ENCODE peak calls at places on chromosomes 16 and 17, in eight cellular contexts. S is stomach, O is Panc1, M is GM23338, A is transverse colon, P is K562, I is vagina, Y is esophagus muscularis mucosa. Z is an unnamed sample.

GRCh38 chr17:76270127-76270592 is 5.0 kb downstream of the UBALD2 start:
- DNase-seq in S (no peak), O (no peak), M (no peak), A (no peak), P (peak; percentile 79), I (no peak), Y (no peak), Z (no peak)

GRCh38 chr16:4152267-4152666 is 36.0 kb upstream of the ADCY9 start:
- DNase-seq in S (no peak), O (no peak), M (no peak), A (no peak), P (no peak), I (no peak), Y (no peak), Z (no peak)

GRCh38 chr16:79250457-79251098 is 350.0 kb downstream of the MAF start:
- DNase-seq in S (no peak), O (no peak), M (no peak), A (no peak), P (no peak), I (peak; percentile 49), Y (no peak), Z (no peak)

GRCh38 chr16:85678016-85678415 is 10.7 kb downstream of the GINS2 start:
- DNase-seq in S (no peak), O (no peak), M (no peak), A (no peak), P (no peak), I (no peak), Y (no peak), Z (no peak)

GRCh38 chr16:3889059-3889458 is 8.5 kb upstream of the CREBBP start:
- DNase-seq in S (no peak), O (no peak), M (no peak), A (no peak), P (no peak), I (no peak), Y (no peak), Z (no peak)

GRCh38 chr16:60413969-60414368 is 1622.3 kb downstream of the CDH8 start:
- DNase-seq in S (no peak), O (no peak), M (peak; percentile 29), A (no peak), P (no peak), I (no peak), Y (no peak), Z (no peak)

GRCh38 chr17:32931686-32932085 is 3.7 kb downstream of the TMEM98 start:
- DNase-seq in S (no peak), O (no peak), M (no peak), A (no peak), P (no peak), I (no peak), Y (no peak), Z (no peak)

GRCh38 chr16:2058901-2059300 is 11.1 kb downstream of the TSC2 start:
- DNase-seq in S (no peak), O (no peak), M (no peak), A (no peak), P (no peak), I (no peak), Y (no peak), Z (no peak)

GRCh38 chr16:1745181-1745899 is 26.0 kb downstream of the NME3 start:
- DNase-seq in S (no peak), O (no peak), M (no peak), A (no peak), P (no peak), I (no peak), Y (no peak), Z (no peak)

GRCh38 chr16:2825899-2826298 is 4.2 kb upstream of the ZG16B start:
- DNase-seq in S (no peak), O (no peak), M (no peak), A (peak; percentile 6), P (no peak), I (no peak), Y (no peak), Z (no peak)

GRCh38 chr16:49754495-49755290 is 101.2 kb downstream of the ZNF423 start:
- DNase-seq in S (no peak), O (no peak), M (peak; percentile 77), A (peak; percentile 20), P (no peak), I (no peak), Y (no peak), Z (no peak)

GRCh38 chr16:67150058-67150832 is 553 bp downstream of the B3GNT9 start:
- DNase-seq in S (no peak), O (no peak), M (peak; percentile 83), A (no peak), P (peak; percentile 75), I (no peak), Y (no peak), Z (no peak)

GRCh38 chr17:19672009-19672837 is 23.7 kb downstream of the ALDH3A2 start:
- DNase-seq in S (peak; percentile 62), O (no peak), M (no peak), A (peak; percentile 56), P (no peak), I (no peak), Y (no peak), Z (peak; percentile 50)

GRCh38 chr16:73713301-73713700 is 583.3 kb upstream of the PSMD7 start:
- DNase-seq in S (no peak), O (no peak), M (no peak), A (no peak), P (no peak), I (no peak), Y (peak; percentile 50), Z (no peak)
- TF ChIP-seq POLR2AphosphoS5 in S (no peak), O (no peak), M (no peak), A (no peak), P (no peak), I (no peak), Y (no peak), Z (no peak)

DNA sequence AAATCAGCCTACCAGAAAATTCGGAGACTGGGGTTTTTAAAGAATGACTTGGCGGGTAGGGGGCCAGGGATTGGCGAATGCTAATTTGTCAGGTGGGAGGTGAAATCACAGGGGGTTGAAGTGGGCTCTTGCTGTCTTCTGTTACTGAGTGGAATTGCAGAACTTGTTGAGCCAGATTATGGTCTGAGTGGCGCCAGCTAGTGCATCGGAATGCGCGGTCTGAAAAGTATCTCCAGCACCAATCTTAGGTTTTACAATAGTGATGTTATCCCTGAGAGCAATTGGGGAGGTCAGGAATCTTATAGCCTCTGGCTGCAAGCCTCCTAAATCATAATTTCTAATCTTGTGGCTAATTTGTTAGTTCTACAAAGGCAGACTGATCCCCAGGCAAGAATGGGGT is 762 bp upstream of the RBL2 start:
- DNase-seq in S (no peak), O (no peak), M (peak; percentile 43), A (no peak), P (no peak), I (no peak), Y (no peak), Z (peak; percentile 46)
- TF ChIP-seq POLR2AphosphoS5 in S (no peak), O (no peak), M (no peak), A (no peak), P (no peak), I (no peak), Y (no peak), Z (no peak)

DNA sequence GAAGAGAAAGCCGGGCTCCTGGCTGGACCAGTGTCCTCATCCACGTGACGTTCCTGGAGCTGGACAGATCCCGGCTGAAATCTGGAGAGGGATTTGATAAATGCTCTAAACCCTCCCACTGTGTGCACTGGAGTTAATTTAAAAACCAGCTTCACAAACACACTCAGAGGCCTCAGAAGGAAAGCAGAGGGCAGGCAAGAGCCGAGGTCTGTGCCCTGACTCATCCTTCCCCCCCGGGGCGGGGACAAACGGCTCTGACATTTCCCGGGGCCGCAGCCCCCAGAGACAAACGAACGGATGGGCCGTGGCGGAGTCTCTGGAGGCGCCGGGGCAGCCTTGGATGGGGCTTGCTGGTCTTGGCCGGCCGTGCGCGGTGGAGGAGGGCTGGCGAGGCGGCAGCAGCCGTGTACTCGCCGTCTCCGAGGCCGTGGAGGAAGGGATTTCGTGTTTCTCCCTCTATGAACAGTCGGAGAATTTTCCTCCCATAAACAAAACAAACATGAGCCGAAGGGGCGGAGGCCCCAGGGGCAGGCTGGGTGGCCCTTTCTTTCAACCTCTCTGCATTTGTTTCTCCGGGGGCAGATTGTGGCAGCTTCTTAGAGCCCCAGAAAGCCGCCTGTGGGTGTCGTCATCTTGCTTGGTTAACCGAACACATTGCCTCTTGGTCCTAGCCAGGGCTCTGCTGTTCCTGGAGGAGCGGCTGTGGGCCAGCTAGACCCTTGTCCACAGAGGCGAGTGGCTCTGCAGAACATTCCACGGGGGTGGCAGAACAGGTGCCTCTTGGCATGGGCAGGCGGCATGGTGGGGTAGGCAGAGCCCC is 94.3 kb downstream of the NTN1 start:
- DNase-seq in S (peak; percentile 27), O (no peak), M (peak; percentile 87), A (peak; percentile 48), P (no peak), I (no peak), Y (no peak), Z (peak; percentile 26)
- TF ChIP-seq POLR2AphosphoS5 in S (peak; percentile 50), O (no peak), M (no peak), A (no peak), P (no peak), I (no peak), Y (no peak), Z (peak; percentile 12)

GRCh38 chr17:74987909-74988711 is 678 bp downstream of the CDR2L start:
- DNase-seq in S (peak; percentile 74), O (no peak), M (peak; percentile 85), A (peak; percentile 78), P (peak; percentile 77), I (no peak), Y (peak; percentile 94), Z (peak; percentile 83)
- TF ChIP-seq POLR2AphosphoS5 in S (peak; percentile 56), O (no peak), M (no peak), A (peak; percentile 39), P (no peak), I (no peak), Y (peak; percentile 75), Z (no peak)

GRCh38 chr16:80540516-80541305 is at the start of gene DYNLRB2:
- DNase-seq in S (peak; percentile 95), O (no peak), M (peak; percentile 94), A (peak; percentile 95), P (peak; percentile 80), I (peak; percentile 89), Y (peak; percentile 94), Z (peak; percentile 92)
- TF ChIP-seq POLR2AphosphoS5 in S (peak; percentile 98), O (no peak), M (peak; percentile 77), A (peak; percentile 75), P (no peak), I (peak; percentile 95), Y (peak; percentile 77), Z (peak; percentile 99)

Z was measured in prostate gland.